ENCODE peak calls at places on chromosome 14, in seven cellular contexts. One of them, this sample, is unnamed.

GRCh38 chr14:73462078-73462715 is 3.9 kb upstream of the NUMB start:
- DNase-seq in HCT116: no peak
- DNase-seq in ovary: peak
- DNase-seq in Peyer's patch: peak
- DNase-seq in heart left ventricle: peak
- DNase-seq in A549: peak
- DNase-seq in suprapubic skin: no peak
- DNase-seq in this sample: peak

GRCh38 chr14:47626151-47627035 is 49.0 kb downstream of the MDGA2 start:
- DNase-seq in HCT116: no peak
- DNase-seq in Peyer's patch: no peak
- DNase-seq in ovary: no peak
- DNase-seq in A549: no peak
- DNase-seq in heart left ventricle: no peak
- DNase-seq in suprapubic skin: no peak
- DNase-seq in this sample: no peak

GRCh38 chr14:80624581-80624980 is 317.0 kb downstream of the CEP128 start:
- DNase-seq in heart left ventricle: no peak
- DNase-seq in HCT116: no peak
- DNase-seq in ovary: no peak
- DNase-seq in suprapubic skin: no peak
- DNase-seq in Peyer's patch: no peak
- DNase-seq in A549: no peak
- DNase-seq in this sample: no peak

GRCh38 chr14:91714805-91715204 is 17.1 kb downstream of the CATSPERB start:
- DNase-seq in A549: no peak
- DNase-seq in suprapubic skin: no peak
- DNase-seq in HCT116: no peak
- DNase-seq in ovary: no peak
- DNase-seq in heart left ventricle: no peak
- DNase-seq in Peyer's patch: no peak
- DNase-seq in this sample: no peak

GRCh38 chr14:47200740-47201139 is 474.7 kb downstream of the MDGA2 start:
- DNase-seq in heart left ventricle: no peak
- DNase-seq in Peyer's patch: no peak
- DNase-seq in ovary: no peak
- DNase-seq in A549: no peak
- DNase-seq in HCT116: no peak
- DNase-seq in suprapubic skin: no peak
- DNase-seq in this sample: no peak

GRCh38 chr14:34766611-34767010 is 52.2 kb upstream of the CFL2 start:
- DNase-seq in ovary: no peak
- DNase-seq in HCT116: no peak
- DNase-seq in heart left ventricle: no peak
- DNase-seq in suprapubic skin: no peak
- DNase-seq in A549: no peak
- DNase-seq in Peyer's patch: no peak
- DNase-seq in this sample: no peak

GRCh38 chr14:48890333-48890732 is 695.8 kb downstream of the RPS29 start:
- DNase-seq in Peyer's patch: no peak
- DNase-seq in HCT116: no peak
- DNase-seq in ovary: no peak
- DNase-seq in heart left ventricle: no peak
- DNase-seq in suprapubic skin: no peak
- DNase-seq in A549: no peak
- DNase-seq in this sample: no peak

GRCh38 chr14:68157971-68158371 is 338.4 kb downstream of the RAD51B start:
- DNase-seq in suprapubic skin: no peak
- DNase-seq in A549: no peak
- DNase-seq in ovary: no peak
- DNase-seq in HCT116: no peak
- DNase-seq in heart left ventricle: no peak
- DNase-seq in Peyer's patch: no peak
- DNase-seq in this sample: no peak

GRCh38 chr14:51957950-51958349 is 31.4 kb upstream of the RTRAF start:
- DNase-seq in heart left ventricle: no peak
- DNase-seq in ovary: no peak
- DNase-seq in Peyer's patch: no peak
- DNase-seq in HCT116: no peak
- DNase-seq in suprapubic skin: no peak
- DNase-seq in A549: no peak
- DNase-seq in this sample: no peak

GRCh38 chr14:33959692-33960151 is 8.8 kb upstream of the EGLN3 start:
- DNase-seq in suprapubic skin: no peak
- DNase-seq in Peyer's patch: no peak
- DNase-seq in ovary: no peak
- DNase-seq in HCT116: no peak
- DNase-seq in heart left ventricle: no peak
- DNase-seq in A549: no peak
- DNase-seq in this sample: no peak

GRCh38 chr14:85991156-85991555 is 461.2 kb downstream of the FLRT2 start:
- DNase-seq in A549: peak
- DNase-seq in ovary: no peak
- DNase-seq in Peyer's patch: no peak
- DNase-seq in suprapubic skin: no peak
- DNase-seq in HCT116: no peak
- DNase-seq in heart left ventricle: no peak
- DNase-seq in this sample: no peak

GRCh38 chr14:21768116-21768874 is 94.7 kb upstream of the OR4E1 start:
- DNase-seq in Peyer's patch: no peak
- DNase-seq in ovary: no peak
- DNase-seq in A549: peak
- DNase-seq in heart left ventricle: no peak
- DNase-seq in HCT116: peak
- DNase-seq in suprapubic skin: no peak
- DNase-seq in this sample: no peak

GRCh38 chr14:57837267-57837666 is 28.6 kb downstream of the SLC35F4 start:
- DNase-seq in A549: no peak
- DNase-seq in ovary: no peak
- DNase-seq in HCT116: no peak
- DNase-seq in heart left ventricle: no peak
- DNase-seq in suprapubic skin: no peak
- DNase-seq in Peyer's patch: no peak
- DNase-seq in this sample: no peak

GRCh38 chr14:69043598-69044267 is 64.6 kb upstream of the ACTN1 start:
- DNase-seq in ovary: peak
- DNase-seq in Peyer's patch: no peak
- DNase-seq in A549: no peak
- DNase-seq in heart left ventricle: peak
- DNase-seq in HCT116: no peak
- DNase-seq in suprapubic skin: no peak
- DNase-seq in this sample: no peak

GRCh38 chr14:46137786-46138185 is 513.8 kb downstream of the RPL10L start:
- DNase-seq in A549: no peak
- DNase-seq in heart left ventricle: no peak
- DNase-seq in suprapubic skin: no peak
- DNase-seq in Peyer's patch: no peak
- DNase-seq in HCT116: no peak
- DNase-seq in ovary: no peak
- DNase-seq in this sample: no peak

GRCh38 chr14:91367173-91368171 is 50.1 kb downstream of the CCDC88C start:
- DNase-seq in A549: peak
- DNase-seq in ovary: no peak
- DNase-seq in HCT116: no peak
- DNase-seq in suprapubic skin: no peak
- DNase-seq in heart left ventricle: no peak
- DNase-seq in Peyer's patch: no peak
- DNase-seq in this sample: peak

GRCh38 chr14:62015945-62016344 is 253.7 kb downstream of the SNAPC1 start:
- DNase-seq in HCT116: no peak
- DNase-seq in ovary: no peak
- DNase-seq in Peyer's patch: no peak
- DNase-seq in suprapubic skin: no peak
- DNase-seq in heart left ventricle: no peak
- DNase-seq in A549: no peak
- DNase-seq in this sample: no peak

GRCh38 chr14:94643316-94644101 is 31.3 kb downstream of the SERPINA3 start:
- DNase-seq in HCT116: no peak
- DNase-seq in A549: no peak
- DNase-seq in ovary: no peak
- DNase-seq in Peyer's patch: no peak
- DNase-seq in heart left ventricle: no peak
- DNase-seq in suprapubic skin: peak
- DNase-seq in this sample: no peak

GRCh38 chr14:94313991-94314655 is 9.0 kb downstream of the SERPINA6 start:
- DNase-seq in A549: no peak
- DNase-seq in suprapubic skin: no peak
- DNase-seq in Peyer's patch: no peak
- DNase-seq in heart left ventricle: no peak
- DNase-seq in HCT116: no peak
- DNase-seq in ovary: no peak
- DNase-seq in this sample: no peak

GRCh38 chr14:72864712-72865365 is 29.1 kb downstream of the DPF3 start:
- DNase-seq in A549: no peak
- DNase-seq in ovary: no peak
- DNase-seq in suprapubic skin: no peak
- DNase-seq in HCT116: no peak
- DNase-seq in heart left ventricle: peak
- DNase-seq in Peyer's patch: no peak
- DNase-seq in this sample: no peak

GRCh38 chr14:91413547-91414474 is 3.8 kb downstream of the CCDC88C start:
- DNase-seq in heart left ventricle: no peak
- DNase-seq in Peyer's patch: peak
- DNase-seq in suprapubic skin: no peak
- DNase-seq in ovary: no peak
- DNase-seq in A549: no peak
- DNase-seq in HCT116: no peak
- DNase-seq in this sample: peak

GRCh38 chr14:33902363-33902762 is 48.5 kb downstream of the EGLN3 start:
- DNase-seq in suprapubic skin: no peak
- DNase-seq in Peyer's patch: no peak
- DNase-seq in HCT116: no peak
- DNase-seq in ovary: no peak
- DNase-seq in heart left ventricle: no peak
- DNase-seq in A549: no peak
- DNase-seq in this sample: no peak

DNA sequence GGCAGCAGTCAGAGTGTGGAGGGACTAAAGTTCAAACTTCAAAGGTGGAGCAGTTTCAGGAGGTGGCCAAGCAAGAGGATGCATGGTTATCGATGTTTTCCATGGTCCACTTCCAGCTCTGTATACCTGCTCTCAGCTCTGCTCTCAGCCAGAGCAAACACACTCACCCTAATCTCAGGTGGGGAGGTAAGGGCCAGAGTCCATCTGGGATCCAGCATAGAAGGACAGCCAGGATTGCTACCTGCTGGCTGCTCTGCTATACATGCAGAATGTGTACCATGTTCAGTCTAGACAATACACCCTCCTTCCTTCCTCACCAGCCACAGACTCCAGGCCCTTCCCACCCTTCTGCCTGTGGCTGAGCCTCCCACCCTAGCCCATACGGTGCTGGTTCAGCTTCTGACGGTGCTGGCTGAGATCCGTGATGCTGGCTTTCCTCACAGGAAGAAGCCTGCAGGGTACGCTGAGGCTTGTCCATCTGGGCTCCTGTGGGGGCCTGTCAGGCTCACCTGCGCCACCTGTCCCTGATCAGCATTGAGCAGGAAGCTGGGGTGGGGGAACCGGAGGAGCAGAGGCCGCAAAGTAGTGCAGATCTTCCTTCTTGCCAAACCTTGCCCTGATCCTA is 2.4 kb downstream of the CBLN3 start:
- DNase-seq in A549: no peak
- DNase-seq in ovary: peak
- DNase-seq in HCT116: no peak
- DNase-seq in suprapubic skin: no peak
- DNase-seq in heart left ventricle: no peak
- DNase-seq in Peyer's patch: peak
- DNase-seq in this sample: peak
- TF ChIP-seq POLR2A in A549: no peak
- TF ChIP-seq POLR2A in ovary: no peak
- TF ChIP-seq POLR2A in HCT116: no peak
- TF ChIP-seq POLR2A in suprapubic skin: no peak
- TF ChIP-seq POLR2A in heart left ventricle: no peak
- TF ChIP-seq POLR2A in Peyer's patch: no peak
- TF ChIP-seq POLR2A in this sample: no peak

GRCh38 chr14:102501751-102502315 is 7.7 kb downstream of the ANKRD9 start:
- DNase-seq in ovary: no peak
- DNase-seq in Peyer's patch: no peak
- DNase-seq in A549: no peak
- DNase-seq in HCT116: no peak
- DNase-seq in heart left ventricle: peak
- DNase-seq in suprapubic skin: no peak
- DNase-seq in this sample: no peak
- H3K4me3 ChIP-seq in ovary: no peak
- H3K4me3 ChIP-seq in Peyer's patch: no peak
- H3K4me3 ChIP-seq in A549: no peak
- H3K4me3 ChIP-seq in HCT116: no peak
- H3K4me3 ChIP-seq in heart left ventricle: no peak
- H3K4me3 ChIP-seq in suprapubic skin: no peak
- H3K4me3 ChIP-seq in this sample: no peak

GRCh38 chr14:102927878-102928411 is 5.5 kb downstream of the AMN start:
- DNase-seq in suprapubic skin: no peak
- DNase-seq in heart left ventricle: no peak
- DNase-seq in A549: no peak
- DNase-seq in HCT116: no peak
- DNase-seq in Peyer's patch: peak
- DNase-seq in ovary: no peak
- DNase-seq in this sample: no peak

GRCh38 chr14:102926104-102926503 is 3.6 kb downstream of the AMN start:
- DNase-seq in ovary: no peak
- DNase-seq in A549: no peak
- DNase-seq in HCT116: no peak
- DNase-seq in heart left ventricle: no peak
- DNase-seq in suprapubic skin: no peak
- DNase-seq in Peyer's patch: no peak
- DNase-seq in this sample: no peak

GRCh38 chr14:102925646-102926045 is 3.2 kb downstream of the AMN start:
- DNase-seq in heart left ventricle: no peak
- DNase-seq in suprapubic skin: no peak
- DNase-seq in HCT116: no peak
- DNase-seq in A549: no peak
- DNase-seq in ovary: no peak
- DNase-seq in Peyer's patch: no peak
- DNase-seq in this sample: no peak

GRCh38 chr14:102928412-102929348 is 6.2 kb downstream of the AMN start:
- DNase-seq in HCT116: peak
- DNase-seq in heart left ventricle: no peak
- DNase-seq in ovary: peak
- DNase-seq in suprapubic skin: peak
- DNase-seq in A549: no peak
- DNase-seq in Peyer's patch: peak
- DNase-seq in this sample: peak

GRCh38 chr14:102927346-102927877 is 4.9 kb downstream of the AMN start:
- DNase-seq in suprapubic skin: no peak
- DNase-seq in Peyer's patch: peak
- DNase-seq in heart left ventricle: no peak
- DNase-seq in ovary: no peak
- DNase-seq in HCT116: peak
- DNase-seq in A549: no peak
- DNase-seq in this sample: peak
- TF ChIP-seq POLR2A in suprapubic skin: no peak
- TF ChIP-seq POLR2A in Peyer's patch: peak
- TF ChIP-seq POLR2A in heart left ventricle: no peak
- TF ChIP-seq POLR2A in ovary: no peak
- TF ChIP-seq POLR2A in HCT116: no peak
- TF ChIP-seq POLR2A in A549: no peak
- TF ChIP-seq POLR2A in this sample: no peak

DNA sequence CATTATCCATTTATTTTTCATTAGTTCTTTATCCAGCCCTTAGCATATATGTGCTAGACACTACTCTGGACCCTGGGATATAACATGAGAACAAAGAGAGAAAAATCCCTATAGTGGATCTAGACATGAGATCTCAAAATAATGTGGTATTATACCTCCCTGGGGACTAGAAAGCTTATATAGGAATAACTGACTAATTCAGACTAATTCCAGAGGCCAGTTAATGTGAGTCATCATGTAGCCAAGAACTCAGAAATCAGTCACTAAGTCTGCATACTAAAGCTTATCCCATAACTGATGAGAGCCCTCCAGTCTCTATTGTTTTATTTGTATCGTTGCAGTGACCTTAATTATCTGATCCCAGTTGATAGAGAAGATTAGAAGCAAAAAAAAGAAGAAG is 267.1 kb upstream of the RGS6 start:
- DNase-seq in Peyer's patch: no peak
- DNase-seq in heart left ventricle: no peak
- DNase-seq in A549: no peak
- DNase-seq in HCT116: no peak
- DNase-seq in ovary: no peak
- DNase-seq in suprapubic skin: no peak
- DNase-seq in this sample: no peak
- H3K4me3 ChIP-seq in Peyer's patch: no peak
- H3K4me3 ChIP-seq in heart left ventricle: no peak
- H3K4me3 ChIP-seq in A549: no peak
- H3K4me3 ChIP-seq in HCT116: no peak
- H3K4me3 ChIP-seq in ovary: no peak
- H3K4me3 ChIP-seq in suprapubic skin: no peak
- H3K4me3 ChIP-seq in this sample: no peak